ENCODE peak calls at places on chromosomes 11 and 22, in four cellular contexts. G, F, H and K are unnamed samples.

GRCh38 chr11:110716361-110716760 is 4.1 kb upstream of the ARHGAP20 start:
- DNase-seq in G (no peak), F (no peak), H (no peak), K (no peak)

GRCh38 chr11:64074239-64074638 is 38.5 kb downstream of the FLRT1 start:
- DNase-seq in G (no peak), F (no peak), H (no peak), K (no peak)

GRCh38 chr11:292211-293121 is 3.5 kb downstream of the PGGHG start:
- DNase-seq in G (peak; percentile 73), F (no peak), H (no peak), K (peak; percentile 58)

GRCh38 chr22:39129081-39129480 is 23.4 kb downstream of the CBX7 start:
- DNase-seq in G (no peak), F (no peak), H (no peak), K (no peak)

GRCh38 chr11:134386945-134387344 is 25.1 kb downstream of the B3GAT1 start:
- DNase-seq in G (no peak), F (no peak), H (no peak), K (no peak)

GRCh38 chr11:130834886-130835285 is 81.4 kb downstream of the SNX19 start:
- DNase-seq in G (no peak), F (no peak), H (no peak), K (no peak)

GRCh38 chr22:29040385-29041275 is 21.0 kb downstream of the C22orf31 start:
- DNase-seq in G (no peak), F (peak; percentile 48), H (no peak), K (peak; percentile 82)

GRCh38 chr11:13261600-13262061 is 16.0 kb upstream of the BMAL1 start:
- DNase-seq in G (no peak), F (no peak), H (no peak), K (no peak)

GRCh38 chr11:101428918-101429317 is 154.9 kb downstream of the TRPC6 start:
- DNase-seq in G (no peak), F (no peak), H (no peak), K (no peak)

GRCh38 chr11:122756417-122756816 is 81.9 kb upstream of the CRTAM start:
- DNase-seq in G (no peak), F (no peak), H (no peak), K (no peak)

GRCh38 chr11:83047515-83048225 is 24.0 kb downstream of the RAB30 start:
- DNase-seq in G (no peak), F (peak; percentile 49), H (no peak), K (no peak)

GRCh38 chr22:37176464-37177061 is 11.5 kb downstream of the C1QTNF6 start:
- DNase-seq in G (peak; percentile 85), F (no peak), H (no peak), K (peak; percentile 85)

GRCh38 chr11:10439924-10440323 is 15.1 kb upstream of the AMPD3 start:
- DNase-seq in G (no peak), F (no peak), H (no peak), K (no peak)

GRCh38 chr11:64232182-64233018 is 2.0 kb upstream of the VEGFB start:
- DNase-seq in G (no peak), F (no peak), H (no peak), K (no peak)

GRCh38 chr22:41425704-41426365 is 20.8 kb downstream of the TOB2 start:
- DNase-seq in G (no peak), F (no peak), H (no peak), K (no peak)

GRCh38 chr11:81007046-81007445 is 1566.2 kb upstream of the TENM4 start:
- DNase-seq in G (no peak), F (no peak), H (no peak), K (no peak)

GRCh38 chr22:18110944-18111758 is 542 bp downstream of the TUBA8 start:
- DNase-seq in G (no peak), F (no peak), H (no peak), K (no peak)

GRCh38 chr11:60858731-60859464 is 3.1 kb upstream of the PTGDR2 start:
- DNase-seq in G (no peak), F (no peak), H (no peak), K (peak; percentile 26)

GRCh38 chr22:29581799-29582198 is 886 bp upstream of the NIPSNAP1 start:
- DNase-seq in G (no peak), F (peak; percentile 67), H (no peak), K (no peak)

GRCh38 chr11:29634248-29634647 is 382.6 kb downstream of the KCNA4 start:
- DNase-seq in G (no peak), F (no peak), H (no peak), K (no peak)

GRCh38 chr22:19851291-19852176 is 3.1 kb downstream of the GNB1L start:
- DNase-seq in G (no peak), F (no peak), H (no peak), K (no peak)

GRCh38 chr22:36328635-36329216 is 59.0 kb downstream of the MYH9 start:
- DNase-seq in G (peak; percentile 85), F (no peak), H (no peak), K (no peak)

GRCh38 chr11:12294613-12295012 is 82.8 kb upstream of the PARVA start:
- DNase-seq in G (peak; percentile 46), F (no peak), H (no peak), K (no peak)

GRCh38 chr11:132186699-132187098 is 816.3 kb downstream of the NTM start:
- DNase-seq in G (no peak), F (no peak), H (no peak), K (no peak)

GRCh38 chr11:130548491-130548833 is 100.0 kb downstream of the ADAMTS15 start:
- DNase-seq in G (no peak), F (no peak), H (no peak), K (no peak)

GRCh38 chr11:86047275-86047991 is 21.5 kb downstream of the PICALM start:
- DNase-seq in G (no peak), F (no peak), H (no peak), K (no peak)

GRCh38 chr22:19703869-19704268 is 10.4 kb upstream of the SEPTIN5 start:
- DNase-seq in G (no peak), F (peak; percentile 76), H (no peak), K (no peak)

GRCh38 chr11:72048718-72049460 is 31.5 kb downstream of the NUMA1 start:
- DNase-seq in G (no peak), F (peak; percentile 49), H (no peak), K (no peak)

GRCh38 chr11:34890812-34891211 is 25.4 kb downstream of the APIP start:
- DNase-seq in G (no peak), F (peak; percentile 71), H (no peak), K (no peak)

GRCh38 chr11:121688860-121689614 is 236.3 kb upstream of the SORL1-AS1 start:
- DNase-seq in G (no peak), F (no peak), H (no peak), K (no peak)

GRCh38 chr22:24101966-24102365 is 79.3 kb upstream of the SUSD2 start:
- DNase-seq in G (peak; percentile 73), F (no peak), H (no peak), K (peak; percentile 41)

GRCh38 chr11:57946628-57947027 is 77.1 kb upstream of the OR9Q1 start:
- DNase-seq in G (no peak), F (no peak), H (no peak), K (no peak)

GRCh38 chr11:72314600-72315386 is 70.8 kb upstream of the PHOX2A start:
- DNase-seq in G (no peak), F (no peak), H (no peak), K (no peak)

GRCh38 chr11:70244698-70245097 is 25.8 kb upstream of the PPFIA1 start:
- DNase-seq in G (no peak), F (no peak), H (no peak), K (no peak)

GRCh38 chr22:22243033-22243680 is 1.4 kb upstream of the VPREB1 start:
- DNase-seq in G (no peak), F (no peak), H (no peak), K (no peak)

GRCh38 chr22:39207141-39208012 is 37.4 kb downstream of the PDGFB start:
- DNase-seq in G (no peak), F (peak; percentile 63), H (no peak), K (peak; percentile 54)

GRCh38 chr11:117916956-117917355 is 12.2 kb downstream of the TMPRSS13 start:
- DNase-seq in G (peak; percentile 43), F (no peak), H (no peak), K (peak; percentile 32)

GRCh38 chr11:44589301-44589700 is 23.8 kb downstream of the CD82 start:
- DNase-seq in G (no peak), F (no peak), H (no peak), K (no peak)

GRCh38 chr11:111417766-111418435 is 38.8 kb upstream of the POU2AF1 start:
- DNase-seq in G (no peak), F (no peak), H (no peak), K (peak; percentile 81)